ENCODE peak calls at places on chromosomes 5 and 9, in ten cellular contexts. B is dorsolateral prefrontal cortex; H is GM23338; K is H9; E is iPS DF 6.9; X is adrenal gland; M is right lobe of liver; J is neural progenitor cell; L is CD8-positive, alpha-beta memory T cell; U is GM23248. Q is an unnamed sample.

GRCh38 chr5:73122875-73123810 is 2.8 kb downstream of the TMEM171 start:
- DNase-seq in B (no peak), H (peak; percentile 66), K (peak; percentile 59), E (no peak), X (no peak), M (no peak), J (peak; percentile 20), L (no peak), U (peak; percentile 97), Q (no peak)

GRCh38 chr5:14851999-14852526 is 19.5 kb downstream of the ANKH start:
- DNase-seq in B (no peak), H (no peak), K (no peak), E (no peak), X (no peak), M (no peak), J (no peak), L (no peak), U (no peak), Q (no peak)

GRCh38 chr9:98375138-98375726 is 119.8 kb upstream of the TBC1D2 start:
- DNase-seq in B (no peak), H (no peak), K (no peak), E (no peak), X (no peak), M (no peak), J (no peak), L (no peak), U (peak; percentile 96), Q (no peak)

GRCh38 chr9:128558431-128559310 is 6.3 kb downstream of the SPTAN1 start:
- DNase-seq in B (peak; percentile 89), H (peak; percentile 28), K (no peak), E (no peak), X (peak; percentile 88), M (peak; percentile 87), J (peak; percentile 36), L (no peak), U (peak; percentile 90), Q (peak; percentile 87)

GRCh38 chr5:159773062-159773924 is 143.0 kb upstream of the ADRA1B start:
- DNase-seq in B (peak; percentile 66), H (peak; percentile 71), K (peak; percentile 62), E (no peak), X (peak; percentile 89), M (peak; percentile 61), J (peak; percentile 83), L (peak; percentile 41), U (peak; percentile 97), Q (peak; percentile 36)

GRCh38 chr9:134139081-134139480 is 3.2 kb downstream of the WDR5 start:
- DNase-seq in B (no peak), H (no peak), K (no peak), E (no peak), X (no peak), M (no peak), J (no peak), L (no peak), U (peak; percentile 72), Q (no peak)

GRCh38 chr5:137916923-137917322 is 27.7 kb downstream of the PKD2L2 start:
- DNase-seq in B (no peak), H (no peak), K (no peak), E (no peak), X (no peak), M (no peak), J (no peak), L (no peak), U (no peak), Q (no peak)

GRCh38 chr9:34084562-34084961 is 35.9 kb upstream of the UBAP2 start:
- DNase-seq in B (peak; percentile 49), H (no peak), K (no peak), E (no peak), X (peak; percentile 11), M (peak; percentile 6), J (no peak), L (no peak), U (peak; percentile 14), Q (peak; percentile 43)

GRCh38 chr5:132662925-132663770 is 5.2 kb downstream of the IL13 start:
- DNase-seq in B (no peak), H (peak; percentile 17), K (no peak), E (no peak), X (no peak), M (no peak), J (no peak), L (peak; percentile 38), U (peak; percentile 24), Q (no peak)

GRCh38 chr5:139268364-139269202 is 25.0 kb upstream of the MATR3 start:
- DNase-seq in B (peak; percentile 53), H (no peak), K (no peak), E (no peak), X (no peak), M (no peak), J (peak; percentile 27), L (no peak), U (no peak), Q (peak; percentile 36)

GRCh38 chr5:145543968-145544367 is 291.2 kb downstream of the PRELID2 start:
- DNase-seq in B (no peak), H (no peak), K (no peak), E (no peak), X (no peak), M (no peak), J (no peak), L (no peak), U (no peak), Q (no peak)

GRCh38 chr5:176816043-176816745 is 5.8 kb downstream of the UNC5A start:
- DNase-seq in B (no peak), H (no peak), K (no peak), E (no peak), X (no peak), M (no peak), J (no peak), L (no peak), U (no peak), Q (no peak)

DNA sequence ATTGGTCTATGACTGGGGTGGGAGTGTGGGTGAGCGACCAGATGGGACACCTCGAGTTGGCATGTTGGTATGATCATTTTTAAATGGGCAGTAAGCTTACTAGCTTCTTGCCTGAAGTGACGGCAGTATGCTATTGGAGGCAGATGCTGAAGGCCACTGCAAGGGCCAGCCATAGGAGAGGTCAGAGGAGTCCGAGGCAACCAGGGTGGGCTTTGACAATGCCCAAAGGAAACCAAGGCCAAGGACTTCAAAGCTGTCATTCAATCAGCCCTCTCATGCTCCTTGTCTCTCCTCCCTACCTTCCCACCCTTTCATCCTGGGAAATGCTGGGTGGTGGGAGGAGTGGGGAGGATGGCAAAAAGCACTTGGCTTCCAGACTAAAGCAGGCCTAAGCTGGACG is 57.1 kb upstream of the GLRX start:
- DNase-seq in B (no peak), H (no peak), K (no peak), E (no peak), X (no peak), M (no peak), J (no peak), L (no peak), U (no peak), Q (no peak)
- H3K27ac ChIP-seq in B (no peak overlapping the region), H (no peak overlapping the region), K (no peak overlapping the region), E (no peak overlapping the region), X (no peak overlapping the region), M (peak overlapping the region; percentile 84), J (no peak overlapping the region), L (no peak overlapping the region), U (peak overlapping the region; percentile 42), Q (no peak overlapping the region)

GRCh38 chr5:166074839-166075481 is 2216.5 kb upstream of the WWC1 start:
- DNase-seq in B (no peak), H (peak; percentile 74), K (peak; percentile 59), E (no peak), X (no peak), M (no peak), J (peak; percentile 48), L (no peak), U (no peak), Q (no peak)
- H3K27ac ChIP-seq in B (no peak overlapping the region), H (peak overlapping the region; percentile 97), K (peak overlapping the region; percentile 100), E (peak overlapping the region; percentile 100), X (no peak overlapping the region), M (no peak overlapping the region), J (peak overlapping the region; percentile 91), L (no peak overlapping the region), U (no peak overlapping the region), Q (no peak overlapping the region)

DNA sequence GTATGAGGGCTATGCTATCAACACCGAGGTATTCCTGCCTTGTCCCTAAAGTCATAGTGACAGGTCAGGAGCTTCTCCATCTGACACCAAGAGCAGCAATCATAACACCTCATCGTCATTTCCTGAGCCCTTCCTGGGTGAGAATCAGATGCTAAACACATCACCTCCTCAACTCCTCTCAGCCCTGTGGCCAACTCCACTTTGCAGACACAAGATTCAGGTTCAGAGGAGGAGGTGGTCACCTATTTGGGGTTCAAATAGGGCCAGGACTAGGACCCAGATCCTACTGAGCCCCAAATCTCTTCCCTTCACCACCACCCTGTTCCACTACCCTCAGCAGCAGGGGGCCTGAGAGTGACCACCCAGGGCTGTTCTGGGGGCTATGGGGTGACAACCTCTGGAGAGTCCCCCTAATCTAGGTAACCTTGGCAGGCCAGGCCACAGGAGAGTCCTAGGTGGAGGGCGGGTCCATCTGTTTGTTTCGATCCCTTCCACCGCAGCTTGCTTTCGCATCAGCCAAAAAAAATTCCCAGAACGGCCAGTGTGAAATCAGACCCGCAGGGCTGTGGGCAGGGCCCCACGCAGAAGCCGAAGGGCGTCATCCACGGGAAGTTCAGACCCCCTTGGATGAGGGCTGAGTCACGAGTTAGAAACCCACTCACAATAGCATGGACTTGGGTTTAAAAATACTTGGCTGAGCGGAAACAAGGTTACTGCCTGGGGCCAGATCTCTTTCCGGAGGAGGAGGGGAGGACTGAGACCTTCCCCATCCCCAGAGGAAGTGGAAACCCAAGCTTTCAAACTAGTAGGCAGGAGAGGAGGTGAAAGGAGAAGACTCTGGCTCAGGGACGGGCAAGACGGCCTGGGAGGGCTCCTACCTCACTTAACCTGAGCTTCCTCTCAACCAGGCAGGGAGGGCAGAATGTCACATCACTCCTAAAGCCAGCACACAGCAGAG is 8.7 kb downstream of the STK10 start:
- DNase-seq in B (no peak), H (peak; percentile 38), K (peak; percentile 57), E (no peak), X (peak; percentile 24), M (no peak), J (no peak), L (peak; percentile 47), U (no peak), Q (no peak)
- H3K27ac ChIP-seq in B (peak overlapping the region; percentile 25), H (peak overlapping the region; percentile 55), K (no peak overlapping the region), E (no peak overlapping the region), X (peak overlapping the region; percentile 79), M (peak overlapping the region; percentile 62), J (no peak overlapping the region), L (peak overlapping the region; percentile 94), U (no peak overlapping the region), Q (peak overlapping the region; percentile 37)

GRCh38 chr5:157560560-157560959 is 15.0 kb downstream of the ADAM19 start:
- DNase-seq in B (no peak), H (no peak), K (no peak), E (no peak), X (no peak), M (no peak), J (no peak), L (no peak), U (peak; percentile 32), Q (no peak)

GRCh38 chr5:157556615-157557418 is 18.8 kb downstream of the ADAM19 start:
- DNase-seq in B (no peak), H (no peak), K (no peak), E (no peak), X (no peak), M (no peak), J (no peak), L (no peak), U (no peak), Q (no peak)

GRCh38 chr5:157558681-157559080 is 16.9 kb downstream of the ADAM19 start:
- DNase-seq in B (no peak), H (no peak), K (no peak), E (no peak), X (no peak), M (no peak), J (no peak), L (no peak), U (peak; percentile 36), Q (no peak)

GRCh38 chr5:157559301-157559700 is 16.3 kb downstream of the ADAM19 start:
- DNase-seq in B (no peak), H (no peak), K (no peak), E (no peak), X (no peak), M (no peak), J (no peak), L (no peak), U (peak; percentile 87), Q (no peak)

GRCh38 chr5:157558089-157558595 is 17.4 kb downstream of the ADAM19 start:
- DNase-seq in B (no peak), H (no peak), K (no peak), E (no peak), X (no peak), M (no peak), J (no peak), L (no peak), U (peak; percentile 77), Q (no peak)
- H3K27ac ChIP-seq in B (no peak overlapping the region), H (no peak overlapping the region), K (no peak overlapping the region), E (no peak overlapping the region), X (no peak overlapping the region), M (peak overlapping the region; percentile 37), J (no peak overlapping the region), L (no peak overlapping the region), U (peak overlapping the region; percentile 67), Q (no peak overlapping the region)

Q was measured in caudate nucleus.